ENCODE peak calls at places on chromosomes 12 and 14, in eight cellular contexts. W is stomach, I is upper lobe of left lung, E is breast epithelium, X is HCT116, N is suprapubic skin, A is K562, C is HepG2. B is an unnamed sample.

GRCh38 chr12:4540633-4541032 is 1.9 kb downstream of the RAD51AP1 start:
- DNase-seq in W (no peak), I (no peak), E (no peak), X (no peak), N (no peak), A (no peak), C (no peak), B (no peak)

GRCh38 chr12:82708056-82708455 is 21.4 kb downstream of the TMTC2 start:
- DNase-seq in W (no peak), I (no peak), E (no peak), X (no peak), N (no peak), A (no peak), C (no peak), B (no peak)

GRCh38 chr12:115794659-115795081 is 482.8 kb downstream of the MED13L start:
- DNase-seq in W (no peak), I (no peak), E (no peak), X (no peak), N (no peak), A (no peak), C (peak), B (no peak)

GRCh38 chr14:77582511-77582910 is 33.9 kb downstream of the SPTLC2 start:
- DNase-seq in W (no peak), I (no peak), E (no peak), X (no peak), N (no peak), A (no peak), C (no peak), B (no peak)

GRCh38 chr14:53978194-53978593 is 21.6 kb upstream of the BMP4 start:
- DNase-seq in W (no peak), I (no peak), E (no peak), X (no peak), N (no peak), A (no peak), C (no peak), B (no peak)

GRCh38 chr12:6936642-6937480 is 6.8 kb upstream of the RNU7-1 start:
- DNase-seq in W (no peak), I (peak), E (no peak), X (no peak), N (no peak), A (no peak), C (no peak), B (no peak)

GRCh38 chr12:100566887-100567637 is 6.4 kb upstream of the GAS2L3 start:
- DNase-seq in W (no peak), I (no peak), E (no peak), X (no peak), N (no peak), A (no peak), C (no peak), B (peak)

GRCh38 chr14:101554991-101555668 is 6.2 kb upstream of the DIO3 start:
- DNase-seq in W (no peak), I (peak), E (no peak), X (no peak), N (no peak), A (peak), C (peak), B (no peak)

GRCh38 chr12:14841761-14842160 is 1.6 kb downstream of the ART4 start:
- DNase-seq in W (no peak), I (no peak), E (no peak), X (no peak), N (peak), A (no peak), C (peak), B (no peak)

GRCh38 chr12:109675411-109675810 is 38.2 kb upstream of the FAM222A start:
- DNase-seq in W (no peak), I (no peak), E (no peak), X (no peak), N (no peak), A (no peak), C (no peak), B (no peak)

GRCh38 chr12:95790025-95790911 is at the start of gene NTN4:
- DNase-seq in W (peak), I (peak), E (peak), X (no peak), N (no peak), A (no peak), C (no peak), B (peak)
- TF ChIP-seq POLR2A in W (no peak), I (no peak), E (peak), X (no peak), N (no peak), A (no peak), C (no peak), B (no peak)

GRCh38 chr12:56804684-56805083 is 41.6 kb downstream of the HSD17B6 start:
- DNase-seq in W (no peak), I (peak), E (no peak), X (no peak), N (no peak), A (no peak), C (no peak), B (no peak)

GRCh38 chr12:56801661-56802622 is 38.8 kb downstream of the HSD17B6 start:
- DNase-seq in W (no peak), I (no peak), E (no peak), X (no peak), N (no peak), A (peak), C (no peak), B (no peak)

GRCh38 chr12:56805282-56805855 is 42.2 kb downstream of the HSD17B6 start:
- DNase-seq in W (no peak), I (no peak), E (no peak), X (no peak), N (no peak), A (no peak), C (no peak), B (no peak)

GRCh38 chr12:56804169-56804568 is 41.0 kb downstream of the HSD17B6 start:
- DNase-seq in W (no peak), I (no peak), E (no peak), X (no peak), N (no peak), A (no peak), C (no peak), B (no peak)

GRCh38 chr12:56803750-56804149 is 40.6 kb downstream of the HSD17B6 start:
- DNase-seq in W (no peak), I (peak), E (no peak), X (no peak), N (no peak), A (no peak), C (no peak), B (no peak)
- TF ChIP-seq POLR2AphosphoS5 in W (no peak), I (no peak), E (no peak), X (no peak), N (no peak), A (no peak), C (no peak), B (no peak)

GRCh38 chr12:79847417-79847816 is 87.5 kb downstream of the PPP1R12A start:
- DNase-seq in W (no peak), I (no peak), E (no peak), X (no peak), N (no peak), A (no peak), C (no peak), B (no peak)

GRCh38 chr12:79850610-79851299 is 84.1 kb downstream of the PPP1R12A start:
- DNase-seq in W (no peak), I (no peak), E (no peak), X (no peak), N (no peak), A (no peak), C (no peak), B (no peak)

GRCh38 chr12:79844693-79845092 is 90.2 kb downstream of the PPP1R12A start:
- DNase-seq in W (no peak), I (no peak), E (no peak), X (peak), N (no peak), A (peak), C (peak), B (no peak)

GRCh38 chr12:79842630-79843029 is 92.3 kb downstream of the PPP1R12A start:
- DNase-seq in W (no peak), I (no peak), E (no peak), X (no peak), N (no peak), A (no peak), C (no peak), B (no peak)

DNA sequence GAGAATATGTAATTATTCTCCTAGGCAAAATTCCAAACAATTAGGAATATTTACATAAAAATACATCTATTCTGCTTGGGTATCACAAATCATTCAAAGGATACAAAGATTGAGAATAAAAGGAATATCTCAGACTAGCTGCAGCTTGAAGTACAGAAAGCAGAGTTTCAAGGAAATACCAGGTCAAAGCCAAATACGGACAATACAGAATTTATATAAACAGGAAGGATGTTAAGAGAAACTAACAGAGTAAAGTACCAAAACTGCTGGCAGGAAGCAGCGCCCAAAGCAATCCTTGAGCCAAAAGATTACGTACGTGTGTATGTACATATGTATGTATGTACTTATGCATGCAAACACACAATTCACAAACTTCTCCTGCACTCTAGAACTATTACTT is 86.6 kb downstream of the PPP1R12A start:
- DNase-seq in W (no peak), I (no peak), E (no peak), X (no peak), N (no peak), A (no peak), C (no peak), B (no peak)
- TF ChIP-seq POLR2A in W (no peak), I (no peak), E (no peak), X (no peak), N (no peak), A (no peak), C (no peak), B (no peak)

GRCh38 chr14:67620217-67620789 is 583 bp downstream of the ARG2 start:
- DNase-seq in W (peak), I (no peak), E (no peak), X (no peak), N (no peak), A (peak), C (no peak), B (no peak)

GRCh38 chr14:67622675-67623074 is 3.0 kb downstream of the ARG2 start:
- DNase-seq in W (no peak), I (no peak), E (no peak), X (no peak), N (no peak), A (peak), C (peak), B (no peak)

GRCh38 chr14:67618617-67619063 is 1.1 kb upstream of the ARG2 start:
- DNase-seq in W (no peak), I (no peak), E (no peak), X (no peak), N (no peak), A (peak), C (peak), B (no peak)

GRCh38 chr14:67623114-67623513 is 3.4 kb downstream of the ARG2 start:
- DNase-seq in W (no peak), I (no peak), E (no peak), X (no peak), N (no peak), A (no peak), C (peak), B (no peak)

DNA sequence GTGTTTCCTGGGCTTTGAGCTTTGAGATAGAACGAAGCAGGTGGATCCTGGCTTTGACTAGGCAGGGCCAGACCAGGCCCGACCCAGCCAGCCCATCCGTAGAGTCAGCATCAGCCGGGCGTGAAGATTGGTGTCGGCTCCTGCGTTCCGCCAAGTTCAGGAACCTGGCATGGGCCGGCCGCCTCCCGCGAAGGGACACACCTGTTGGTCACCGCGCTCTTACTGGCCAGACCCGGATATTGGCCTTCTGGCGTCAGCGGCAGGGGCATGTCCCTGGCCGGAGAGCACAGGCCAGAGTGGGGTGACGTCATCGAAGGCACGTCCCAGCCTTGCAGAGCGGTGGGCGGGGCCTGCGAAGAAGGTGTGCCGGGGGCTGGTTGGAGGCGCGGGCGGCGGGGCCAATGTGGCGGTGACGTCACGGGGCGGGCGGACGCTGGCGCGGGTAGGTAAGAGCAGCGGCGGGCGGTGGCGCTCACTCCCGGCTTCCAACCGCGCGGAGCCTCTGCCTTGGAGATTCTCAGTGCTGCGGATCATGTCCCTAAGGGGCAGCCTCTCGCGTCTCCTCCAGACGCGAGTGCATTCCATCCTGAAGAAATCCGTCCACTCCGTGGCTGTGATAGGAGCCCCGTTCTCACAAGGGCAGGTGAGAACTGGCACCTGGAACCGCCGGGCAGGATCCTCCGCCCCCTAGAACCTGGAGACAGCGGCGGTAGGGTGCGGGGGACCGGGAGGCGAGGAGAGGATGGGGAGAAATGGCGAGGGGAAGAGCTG is at the start of gene ARG2:
- DNase-seq in W (peak), I (peak), E (peak), X (peak), N (peak), A (peak), C (peak), B (peak)
- TF ChIP-seq POLR2AphosphoS5 in W (peak), I (peak), E (peak), X (peak), N (peak), A (no peak), C (peak), B (no peak)

GRCh38 chr12:77065361-77066204 is at the start of gene E2F7:
- DNase-seq in W (peak), I (peak), E (peak), X (peak), N (peak), A (peak), C (peak), B (peak)
- TF ChIP-seq POLR2A in W (no peak), I (no peak), E (no peak), X (peak), N (no peak), A (peak), C (peak), B (peak)

B was measured in GM12892.